ENCODE peak calls at places on chromosome 1, in five cellular contexts. R is fibroblast of lung, K is OCI-LY7, O is brain microvascular endothelial cell, V is IMR-90. A is an unnamed sample.

GRCh38 chr1:11147371-11147770 is 41.8 kb upstream of the ANGPTL7 start:
- DNase-seq in O (no peak), V (peak; percentile 34), R (no peak), K (no peak), A (no peak)

GRCh38 chr1:61174060-61174788 is 91.9 kb downstream of the NFIA start:
- DNase-seq in V (no peak), R (no peak), O (no peak), K (peak; percentile 3), A (peak; percentile 62)

GRCh38 chr1:87598429-87598828 is 269.7 kb downstream of the LMO4 start:
- DNase-seq in K (no peak), O (no peak), R (no peak), V (no peak), A (no peak)

GRCh38 chr1:229217716-229218115 is 53.2 kb upstream of the RAB4A start:
- DNase-seq in V (no peak), R (no peak), O (no peak), K (no peak), A (no peak)

GRCh38 chr1:13788795-13789194 is 88.8 kb downstream of the PRDM2 start:
- DNase-seq in R (no peak), O (no peak), K (no peak), V (no peak), A (no peak)

GRCh38 chr1:218474089-218474488 is 129.0 kb downstream of the TGFB2 start:
- DNase-seq in O (no peak), K (no peak), V (no peak), R (no peak), A (no peak)

GRCh38 chr1:3541930-3542329 is 69.4 kb downstream of the MEGF6 start:
- DNase-seq in V (no peak), K (no peak), R (no peak), O (no peak), A (no peak)

GRCh38 chr1:208601569-208601968 is 357.4 kb upstream of the PLXNA2 start:
- DNase-seq in V (no peak), O (no peak), K (no peak), R (peak; percentile 18), A (no peak)

GRCh38 chr1:2459757-2460156 is 16.3 kb upstream of the PLCH2 start:
- DNase-seq in O (no peak), V (peak; percentile 73), K (no peak), R (peak; percentile 92), A (peak; percentile 88)

GRCh38 chr1:81682490-81682889 is 118.2 kb upstream of the ADGRL2 start:
- DNase-seq in O (peak; percentile 65), K (no peak), V (peak; percentile 39), R (no peak), A (no peak)

GRCh38 chr1:189851806-189852367 is 625.8 kb downstream of the BRINP3 start:
- DNase-seq in R (no peak), O (no peak), V (no peak), K (no peak), A (no peak)

GRCh38 chr1:53025034-53025777 is 36.8 kb upstream of the PODN start:
- DNase-seq in K (no peak), O (peak; percentile 55), R (peak; percentile 93), V (peak; percentile 87), A (no peak)

GRCh38 chr1:143691400-143691891 is 280.3 kb downstream of the FAM72C start:
- DNase-seq in O (peak; percentile 1), R (no peak), K (no peak), V (peak; percentile 39), A (no peak)

GRCh38 chr1:41862411-41863221 is 56.1 kb downstream of the HIVEP3 start:
- DNase-seq in V (peak; percentile 91), K (no peak), R (peak; percentile 70), O (peak; percentile 97), A (no peak)

GRCh38 chr1:210294991-210295773 is 33.5 kb upstream of the HHAT start:
- DNase-seq in V (no peak), K (no peak), R (no peak), O (peak; percentile 29), A (no peak)

GRCh38 chr1:221718391-221719277 is 23.3 kb downstream of the DUSP10 start:
- DNase-seq in R (peak; percentile 95), K (no peak), V (peak; percentile 94), O (no peak), A (no peak)

GRCh38 chr1:41884256-41885240 is 34.2 kb downstream of the HIVEP3 start:
- DNase-seq in K (no peak), R (no peak), O (no peak), V (no peak), A (no peak)

GRCh38 chr1:19643113-19643512 is 998 bp upstream of the NBL1 start:
- DNase-seq in K (no peak), V (no peak), O (peak; percentile 35), R (no peak), A (no peak)

GRCh38 chr1:23732363-23733224 is 10.7 kb upstream of the ELOA start:
- DNase-seq in R (no peak), K (no peak), O (no peak), V (peak; percentile 65), A (no peak)

GRCh38 chr1:89910780-89911179 is 84.1 kb upstream of the ZNF326 start:
- DNase-seq in O (peak; percentile 88), K (no peak), R (peak; percentile 78), V (peak; percentile 96), A (no peak)

GRCh38 chr1:162922196-162922595 is 61.2 kb upstream of the CCDC190 start:
- DNase-seq in O (no peak), V (no peak), R (no peak), K (no peak), A (no peak)

GRCh38 chr1:186210258-186210657 is 164.8 kb downstream of the TPR start:
- DNase-seq in O (no peak), V (no peak), K (no peak), R (no peak), A (no peak)

GRCh38 chr1:177858222-177858894 is 111.5 kb downstream of the SEC16B start:
- DNase-seq in R (peak; percentile 55), K (no peak), O (no peak), V (peak; percentile 59), A (no peak)

GRCh38 chr1:10399487-10399917 is 638 bp downstream of the PGD start:
- DNase-seq in R (peak; percentile 35), V (peak; percentile 54), O (peak; percentile 42), K (peak; percentile 26), A (no peak)

GRCh38 chr1:201022824-201023516 is 544 bp downstream of the KIF21B start:
- DNase-seq in V (no peak), K (peak; percentile 70), O (no peak), R (no peak), A (no peak)

GRCh38 chr1:231465051-231465450 is 43.0 kb upstream of the EGLN1 start:
- DNase-seq in K (no peak), O (no peak), V (no peak), R (no peak), A (no peak)

GRCh38 chr1:53851571-53852282 is 13.6 kb upstream of the NDC1 start:
- DNase-seq in V (no peak), O (no peak), R (no peak), K (no peak), A (no peak)

GRCh38 chr1:208183977-208184901 is 59.9 kb downstream of the PLXNA2 start:
- DNase-seq in O (peak; percentile 45), K (no peak), R (peak; percentile 93), V (peak; percentile 40), A (no peak)

GRCh38 chr1:186819563-186819962 is 9.2 kb upstream of the PLA2G4A start:
- DNase-seq in O (no peak), V (no peak), R (no peak), K (no peak), A (no peak)

GRCh38 chr1:5375437-5375836 is 616.8 kb downstream of the NPHP4 start:
- DNase-seq in O (no peak), K (no peak), V (no peak), R (no peak), A (no peak)
- H3K27ac ChIP-seq in O (no peak overlapping the region), K (no peak overlapping the region), V (no peak overlapping the region), R (no peak overlapping the region), A (no peak overlapping the region)

GRCh38 chr1:40306296-40306695 is 10.8 kb downstream of the COL9A2 start:
- DNase-seq in V (no peak), K (no peak), O (no peak), R (no peak), A (no peak)
- H3K27ac ChIP-seq in V (no peak overlapping the region), K (no peak overlapping the region), O (no peak overlapping the region), R (no peak overlapping the region), A (no peak overlapping the region)

GRCh38 chr1:25432364-25432719 is 1.6 kb downstream of the MACO1 start:
- DNase-seq in V (no peak), R (no peak), O (no peak), K (no peak), A (no peak)

GRCh38 chr1:25432749-25433388 is 2.2 kb downstream of the MACO1 start:
- DNase-seq in R (no peak), O (no peak), V (no peak), K (no peak), A (no peak)

GRCh38 chr1:25435315-25436103 is 4.8 kb downstream of the MACO1 start:
- DNase-seq in V (no peak), K (peak; percentile 22), R (no peak), O (no peak), A (no peak)

GRCh38 chr1:25431495-25432363 is 1.0 kb downstream of the MACO1 start:
- DNase-seq in V (no peak), O (no peak), R (no peak), K (no peak), A (peak; percentile 11)

DNA sequence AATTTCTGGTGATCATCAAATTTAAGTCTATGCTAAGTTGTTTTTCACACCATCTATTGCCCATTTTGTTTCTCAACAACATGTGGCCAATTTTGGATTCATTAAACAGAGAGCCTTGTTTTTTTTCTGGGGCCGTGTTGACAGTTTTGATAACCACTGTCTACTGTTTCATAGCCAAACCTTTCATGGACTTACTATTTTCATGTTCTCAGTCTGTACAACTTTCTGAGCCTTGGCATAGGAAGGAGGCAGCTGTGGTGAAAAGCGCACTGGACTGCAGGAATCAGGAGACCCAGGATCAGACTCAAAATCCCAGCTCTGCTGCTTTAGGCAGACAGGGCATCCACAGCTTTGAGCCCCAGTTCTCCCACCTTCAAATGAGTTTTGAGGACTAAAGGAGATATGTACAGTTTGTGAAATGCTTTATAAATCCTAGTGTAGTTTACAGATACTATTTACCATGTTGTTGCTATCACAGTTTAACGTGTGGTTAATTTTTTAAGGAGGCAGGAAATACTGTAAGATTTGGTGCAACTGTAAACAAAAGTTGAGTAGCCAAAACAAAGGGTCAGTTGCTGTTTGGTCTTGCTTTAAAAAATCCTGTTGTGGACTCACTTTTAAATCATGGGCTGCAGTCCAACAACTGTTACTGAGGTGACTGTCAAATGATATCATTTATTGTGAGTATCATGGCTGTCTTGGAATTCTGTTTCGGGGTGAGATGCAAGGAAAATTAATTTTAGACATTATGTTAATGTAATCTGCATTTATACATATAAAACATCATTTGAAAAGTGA is 2.9 kb downstream of the MACO1 start:
- DNase-seq in V (no peak), O (no peak), R (no peak), K (no peak), A (peak; percentile 4)
- H3K27ac ChIP-seq in V (peak overlapping the region; percentile 71), O (no peak overlapping the region), R (no peak overlapping the region), K (peak overlapping the region; percentile 26), A (peak overlapping the region; percentile 54)

GRCh38 chr1:56073206-56073605 is 506.2 kb downstream of the PLPP3 start:
- DNase-seq in V (no peak), K (no peak), O (no peak), R (no peak), A (no peak)

GRCh38 chr1:56074357-56074717 is 505.0 kb downstream of the PLPP3 start:
- DNase-seq in O (no peak), K (no peak), R (no peak), V (no peak), A (no peak)

GRCh38 chr1:56072310-56072709 is 507.1 kb downstream of the PLPP3 start:
- DNase-seq in V (no peak), K (no peak), R (no peak), O (no peak), A (no peak)

GRCh38 chr1:56071351-56071750 is 508.0 kb downstream of the PLPP3 start:
- DNase-seq in O (no peak), R (no peak), V (no peak), K (no peak), A (no peak)

GRCh38 chr1:56073614-56074356 is 505.6 kb downstream of the PLPP3 start:
- DNase-seq in O (peak; percentile 36), V (peak; percentile 88), K (no peak), R (peak; percentile 94), A (no peak)
- H3K27ac ChIP-seq in O (no peak overlapping the region), V (peak overlapping the region; percentile 78), K (no peak overlapping the region), R (no peak overlapping the region), A (no peak overlapping the region)

A was measured in substantia nigra.